ENCODE peak calls at places on chromosomes 4 and X, in nine cellular contexts. One of them, this sample, is unnamed.

GRCh38 chr4:21387683-21388082 is 560.9 kb downstream of the KCNIP4 start:
- DNase-seq in H4: no peak
- DNase-seq in AG10803: no peak
- DNase-seq in mucosa of descending colon: no peak
- DNase-seq in Right ventricle myocardium superior: no peak
- DNase-seq in activated T-cell treated with anti-CD3 and anti-CD28 coated beads, Interleukin-2, amount 50 U/mL, for 1 hour: no peak
- DNase-seq in mammary epithelial cell: peak
- DNase-seq in NCI-H748 treated with DMSO at 0.1 percent for 48 hours: no peak
- DNase-seq in GM12878: no peak
- DNase-seq in this sample: no peak

GRCh38 chr4:173288296-173288695 is 45.9 kb downstream of the HMGB2 start:
- DNase-seq in H4: no peak
- DNase-seq in AG10803: peak
- DNase-seq in mucosa of descending colon: no peak
- DNase-seq in Right ventricle myocardium superior: peak
- DNase-seq in activated T-cell treated with anti-CD3 and anti-CD28 coated beads, Interleukin-2, amount 50 U/mL, for 1 hour: peak
- DNase-seq in mammary epithelial cell: peak
- DNase-seq in NCI-H748 treated with DMSO at 0.1 percent for 48 hours: peak
- DNase-seq in GM12878: peak
- DNase-seq in this sample: no peak

GRCh38 chrX:18461431-18461830 is 36.0 kb downstream of the CDKL5 start:
- DNase-seq in H4: no peak
- DNase-seq in AG10803: no peak
- DNase-seq in mucosa of descending colon: no peak
- DNase-seq in Right ventricle myocardium superior: no peak
- DNase-seq in activated T-cell treated with anti-CD3 and anti-CD28 coated beads, Interleukin-2, amount 50 U/mL, for 1 hour: no peak
- DNase-seq in mammary epithelial cell: no peak
- DNase-seq in NCI-H748 treated with DMSO at 0.1 percent for 48 hours: no peak
- DNase-seq in GM12878: no peak
- DNase-seq in this sample: no peak

GRCh38 chr4:83387922-83388676 is 53.5 kb upstream of the HPSE start:
- DNase-seq in H4: no peak
- DNase-seq in AG10803: no peak
- DNase-seq in mucosa of descending colon: no peak
- DNase-seq in Right ventricle myocardium superior: no peak
- DNase-seq in activated T-cell treated with anti-CD3 and anti-CD28 coated beads, Interleukin-2, amount 50 U/mL, for 1 hour: no peak
- DNase-seq in mammary epithelial cell: no peak
- DNase-seq in NCI-H748 treated with DMSO at 0.1 percent for 48 hours: no peak
- DNase-seq in GM12878: no peak
- DNase-seq in this sample: no peak

GRCh38 chrX:29090811-29091210 is 503.6 kb downstream of the IL1RAPL1 start:
- DNase-seq in H4: peak
- DNase-seq in AG10803: peak
- DNase-seq in mucosa of descending colon: no peak
- DNase-seq in Right ventricle myocardium superior: no peak
- DNase-seq in activated T-cell treated with anti-CD3 and anti-CD28 coated beads, Interleukin-2, amount 50 U/mL, for 1 hour: no peak
- DNase-seq in mammary epithelial cell: no peak
- DNase-seq in NCI-H748 treated with DMSO at 0.1 percent for 48 hours: no peak
- DNase-seq in GM12878: no peak
- DNase-seq in this sample: no peak

GRCh38 chr4:87523307-87523706 is 5.9 kb downstream of the SPARCL1 start:
- DNase-seq in H4: no peak
- DNase-seq in AG10803: no peak
- DNase-seq in mucosa of descending colon: no peak
- DNase-seq in Right ventricle myocardium superior: no peak
- DNase-seq in activated T-cell treated with anti-CD3 and anti-CD28 coated beads, Interleukin-2, amount 50 U/mL, for 1 hour: no peak
- DNase-seq in mammary epithelial cell: no peak
- DNase-seq in NCI-H748 treated with DMSO at 0.1 percent for 48 hours: no peak
- DNase-seq in GM12878: no peak
- DNase-seq in this sample: no peak

GRCh38 chr4:123481034-123481433 is 84.4 kb downstream of the SPRY1 start:
- DNase-seq in H4: peak
- DNase-seq in AG10803: peak
- DNase-seq in mucosa of descending colon: no peak
- DNase-seq in Right ventricle myocardium superior: no peak
- DNase-seq in activated T-cell treated with anti-CD3 and anti-CD28 coated beads, Interleukin-2, amount 50 U/mL, for 1 hour: no peak
- DNase-seq in mammary epithelial cell: peak
- DNase-seq in NCI-H748 treated with DMSO at 0.1 percent for 48 hours: no peak
- DNase-seq in GM12878: no peak
- DNase-seq in this sample: no peak

GRCh38 chrX:150308041-150308440 is 55.1 kb upstream of the MAMLD1 start:
- DNase-seq in H4: no peak
- DNase-seq in AG10803: no peak
- DNase-seq in mucosa of descending colon: no peak
- DNase-seq in Right ventricle myocardium superior: no peak
- DNase-seq in activated T-cell treated with anti-CD3 and anti-CD28 coated beads, Interleukin-2, amount 50 U/mL, for 1 hour: no peak
- DNase-seq in mammary epithelial cell: no peak
- DNase-seq in NCI-H748 treated with DMSO at 0.1 percent for 48 hours: no peak
- DNase-seq in GM12878: no peak
- DNase-seq in this sample: no peak

GRCh38 chr4:39526810-39527295 is 386 bp downstream of the UGDH start:
- DNase-seq in H4: peak
- DNase-seq in AG10803: no peak
- DNase-seq in mucosa of descending colon: no peak
- DNase-seq in Right ventricle myocardium superior: no peak
- DNase-seq in activated T-cell treated with anti-CD3 and anti-CD28 coated beads, Interleukin-2, amount 50 U/mL, for 1 hour: no peak
- DNase-seq in mammary epithelial cell: no peak
- DNase-seq in NCI-H748 treated with DMSO at 0.1 percent for 48 hours: no peak
- DNase-seq in GM12878: no peak
- DNase-seq in this sample: no peak

GRCh38 chr4:92236907-92237306 is 66.9 kb upstream of the GRID2 start:
- DNase-seq in H4: peak
- DNase-seq in AG10803: no peak
- DNase-seq in mucosa of descending colon: no peak
- DNase-seq in Right ventricle myocardium superior: no peak
- DNase-seq in activated T-cell treated with anti-CD3 and anti-CD28 coated beads, Interleukin-2, amount 50 U/mL, for 1 hour: no peak
- DNase-seq in mammary epithelial cell: peak
- DNase-seq in NCI-H748 treated with DMSO at 0.1 percent for 48 hours: no peak
- DNase-seq in GM12878: no peak
- DNase-seq in this sample: no peak

GRCh38 chr4:118012142-118012541 is 22.1 kb upstream of the NDST3 start:
- DNase-seq in H4: peak
- DNase-seq in AG10803: no peak
- DNase-seq in mucosa of descending colon: no peak
- DNase-seq in Right ventricle myocardium superior: no peak
- DNase-seq in activated T-cell treated with anti-CD3 and anti-CD28 coated beads, Interleukin-2, amount 50 U/mL, for 1 hour: no peak
- DNase-seq in mammary epithelial cell: no peak
- DNase-seq in NCI-H748 treated with DMSO at 0.1 percent for 48 hours: no peak
- DNase-seq in GM12878: no peak
- DNase-seq in this sample: no peak

GRCh38 chr4:123353656-123354055 is 42.9 kb upstream of the SPRY1 start:
- DNase-seq in H4: no peak
- DNase-seq in AG10803: no peak
- DNase-seq in mucosa of descending colon: no peak
- DNase-seq in Right ventricle myocardium superior: no peak
- DNase-seq in activated T-cell treated with anti-CD3 and anti-CD28 coated beads, Interleukin-2, amount 50 U/mL, for 1 hour: no peak
- DNase-seq in mammary epithelial cell: no peak
- DNase-seq in NCI-H748 treated with DMSO at 0.1 percent for 48 hours: no peak
- DNase-seq in GM12878: no peak
- DNase-seq in this sample: no peak